ENCODE peak calls at places on chromosomes 16 and 17, in eight cellular contexts. L is MM.1S, Q is HCT116, T is OCI-LY7, A is GM23248, S is hepatocyte, R is PC-3, Y is SK-N-SH. G is an unnamed sample.
A peak's percentile ranks its signal among the peaks of the same experiment; 100 is the strongest.

GRCh38 chr16:53817812-53818211 is 113.9 kb downstream of the FTO start:
- DNase-seq in L (no peak), Q (no peak), T (no peak), A (peak; percentile 58), S (no peak), R (peak; percentile 10), Y (peak; percentile 19), G (no peak)

GRCh38 chr16:31453255-31454204 is 5.8 kb upstream of the ARMC5 start:
- DNase-seq in L (no peak), Q (no peak), T (no peak), A (peak; percentile 75), S (peak; percentile 49), R (peak; percentile 34), Y (no peak), G (peak; percentile 48)

GRCh38 chr17:61970030-61970429 is 42.2 kb upstream of the INTS2 start:
- DNase-seq in L (no peak), Q (no peak), T (no peak), A (no peak), S (no peak), R (no peak), Y (no peak), G (no peak)

GRCh38 chr16:19886061-19886792 is 1.6 kb upstream of the GPRC5B start:
- DNase-seq in L (peak; percentile 83), Q (peak; percentile 72), T (peak; percentile 74), A (peak; percentile 80), S (peak; percentile 83), R (peak; percentile 83), Y (peak; percentile 70), G (peak; percentile 81)

GRCh38 chr17:64320613-64321553 is 57.8 kb upstream of the TEX2 start:
- DNase-seq in L (peak; percentile 73), Q (peak; percentile 90), T (peak; percentile 82), A (peak; percentile 87), S (peak; percentile 75), R (peak; percentile 98), Y (peak; percentile 88), G (peak; percentile 88)

GRCh38 chr16:50742521-50743150 is 750 bp downstream of the CYLD start:
- DNase-seq in L (peak; percentile 47), Q (no peak), T (peak; percentile 44), A (peak; percentile 81), S (peak; percentile 46), R (peak; percentile 36), Y (no peak), G (peak; percentile 60)

GRCh38 chr17:43732961-43733360 is 25.6 kb downstream of the SOST start:
- DNase-seq in L (no peak), Q (no peak), T (no peak), A (peak; percentile 91), S (no peak), R (peak; percentile 49), Y (no peak), G (no peak)

GRCh38 chr17:51703364-51704341 is 443.3 kb downstream of the UTP18 start:
- DNase-seq in L (no peak), Q (no peak), T (no peak), A (peak; percentile 40), S (no peak), R (peak; percentile 81), Y (no peak), G (no peak)

GRCh38 chr16:76125871-76126270 is 151.3 kb upstream of the CNTNAP4 start:
- DNase-seq in L (no peak), Q (no peak), T (no peak), A (no peak), S (no peak), R (no peak), Y (no peak), G (no peak)

GRCh38 chr17:59439261-59439660 is 107.8 kb downstream of the YPEL2 start:
- DNase-seq in L (no peak), Q (no peak), T (no peak), A (no peak), S (no peak), R (no peak), Y (no peak), G (no peak)

GRCh38 chr16:31877876-31878642 is 4.5 kb downstream of the ZNF267 start:
- DNase-seq in L (no peak), Q (no peak), T (no peak), A (no peak), S (no peak), R (no peak), Y (no peak), G (no peak)

GRCh38 chr17:30427611-30428010 is 48.9 kb downstream of the CPD start:
- DNase-seq in L (no peak), Q (no peak), T (no peak), A (no peak), S (no peak), R (no peak), Y (no peak), G (no peak)

GRCh38 chr17:21282231-21282630 is 2.3 kb upstream of the MAP2K3 start:
- DNase-seq in L (no peak), Q (peak; percentile 67), T (no peak), A (peak; percentile 100), S (peak; percentile 76), R (peak; percentile 95), Y (no peak), G (no peak)

GRCh38 chr16:59880626-59881025 is 1146.5 kb upstream of the GOT2 start:
- DNase-seq in L (no peak), Q (no peak), T (no peak), A (no peak), S (no peak), R (peak; percentile 4), Y (no peak), G (no peak)

GRCh38 chr16:59887856-59888255 is 1153.7 kb upstream of the GOT2 start:
- DNase-seq in L (no peak), Q (no peak), T (no peak), A (peak; percentile 11), S (no peak), R (no peak), Y (no peak), G (no peak)

GRCh38 chr16:59881366-59881765 is 1147.2 kb upstream of the GOT2 start:
- DNase-seq in L (no peak), Q (no peak), T (no peak), A (no peak), S (no peak), R (no peak), Y (no peak), G (peak; percentile 7)

GRCh38 chr16:59886021-59886420 is 1151.9 kb upstream of the GOT2 start:
- DNase-seq in L (no peak), Q (no peak), T (no peak), A (peak; percentile 71), S (peak; percentile 66), R (peak; percentile 46), Y (no peak), G (no peak)
- TF ChIP-seq EZH2phosphoT487 in L (no peak), Q (no peak), T (no peak), A (no peak), S (no peak), R (no peak), Y (no peak), G (no peak)

GRCh38 chr17:6772016-6772415 is 4.0 kb upstream of the FBXO39 start:
- DNase-seq in L (no peak), Q (no peak), T (no peak), A (no peak), S (no peak), R (no peak), Y (no peak), G (no peak)

GRCh38 chr17:6768447-6768846 is 7.6 kb upstream of the FBXO39 start:
- DNase-seq in L (no peak), Q (no peak), T (no peak), A (no peak), S (no peak), R (no peak), Y (no peak), G (no peak)
- H3K9me3 ChIP-seq in L (no peaks in the 10 kb centered on the region), Q (peaks cover 11% of the 10 kb centered on the region), T (peaks cover 8% of the 10 kb centered on the region), A (no peaks in the 10 kb centered on the region), S (peaks cover 9% of the 10 kb centered on the region), R (peaks cover 3% of the 10 kb centered on the region), Y (peaks cover 9% of the 10 kb centered on the region), G (peaks cover 8% of the 10 kb centered on the region)

DNA sequence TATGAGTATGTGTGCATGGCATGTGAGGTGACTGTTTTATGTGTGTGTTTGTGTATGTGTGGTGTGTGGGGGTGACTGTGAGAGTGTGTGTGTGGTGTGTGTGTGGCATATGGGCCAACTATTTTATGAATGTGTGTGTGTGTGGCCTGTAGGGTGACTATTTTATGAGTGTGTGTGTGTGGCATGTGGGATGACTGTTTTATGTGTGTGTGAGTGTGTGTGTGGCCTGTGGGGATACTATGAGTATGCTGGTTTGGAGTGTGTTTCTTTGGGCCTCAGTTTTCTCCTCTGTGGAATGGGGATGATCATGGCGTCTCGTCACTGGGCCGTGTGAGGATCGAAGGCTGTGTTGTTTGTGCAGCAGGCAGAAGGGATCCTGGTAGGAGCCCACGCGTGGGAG is 152.1 kb upstream of the PLCG2 start:
- DNase-seq in L (no peak), Q (no peak), T (no peak), A (peak; percentile 56), S (no peak), R (no peak), Y (no peak), G (no peak)
- TF ChIP-seq EZH2phosphoT487 in L (no peak), Q (no peak), T (no peak), A (no peak), S (no peak), R (no peak), Y (no peak), G (no peak)

GRCh38 chr16:35744084-35744483 is 2284.7 kb downstream of the TP53TG3F start:
- DNase-seq in L (no peak), Q (no peak), T (no peak), A (no peak), S (no peak), R (no peak), Y (no peak), G (no peak)
- H3K9me3 ChIP-seq in L (no peaks in the 10 kb centered on the region), Q (no peaks in the 10 kb centered on the region), T (no peaks in the 10 kb centered on the region), A (no peaks in the 10 kb centered on the region), S (no peaks in the 10 kb centered on the region), R (no peaks in the 10 kb centered on the region), Y (no peaks in the 10 kb centered on the region), G (peaks cover 3% of the 10 kb centered on the region)

GRCh38 chr17:41121742-41122141 is 2.2 kb downstream of the KRTAP4-12 start:
- DNase-seq in L (no peak), Q (no peak), T (no peak), A (no peak), S (no peak), R (no peak), Y (no peak), G (no peak)

GRCh38 chr17:41131979-41132378 is 8.0 kb upstream of the KRTAP4-12 start:
- DNase-seq in L (no peak), Q (peak; percentile 77), T (no peak), A (peak; percentile 51), S (no peak), R (peak; percentile 80), Y (no peak), G (no peak)

GRCh38 chr17:41125064-41125463 is 1.1 kb upstream of the KRTAP4-12 start:
- DNase-seq in L (no peak), Q (no peak), T (no peak), A (no peak), S (no peak), R (no peak), Y (no peak), G (no peak)

GRCh38 chr17:41127371-41127770 is 3.4 kb upstream of the KRTAP4-12 start:
- DNase-seq in L (no peak), Q (no peak), T (no peak), A (no peak), S (no peak), R (no peak), Y (no peak), G (no peak)

GRCh38 chr17:41126412-41126811 is 2.4 kb upstream of the KRTAP4-12 start:
- DNase-seq in L (no peak), Q (no peak), T (no peak), A (no peak), S (no peak), R (no peak), Y (no peak), G (no peak)
- TF ChIP-seq EZH2phosphoT487 in L (no peak), Q (no peak), T (no peak), A (no peak), S (no peak), R (no peak), Y (no peak), G (no peak)